ENCODE peak calls at places on chromosomes 2 and 18, in seven cellular contexts. A is sciatic nerve, D is NCI-H748 treated with DMSO at 0.1 percent for 48 hours, N is left ventricle myocardium superior, T is 8988T, U is NCI-H1694, K is A172. G is an unnamed sample.

GRCh38 chr2:36507408-36507812 is 90.6 kb downstream of the FEZ2 start:
- DNase-seq in A (no peak), D (peak; percentile 20), N (no peak), T (no peak), U (peak; percentile 24), K (peak; percentile 70), G (peak; percentile 35)

GRCh38 chr2:100893753-100894530 is 74.0 kb downstream of the NPAS2 start:
- DNase-seq in A (no peak), D (no peak), N (no peak), T (peak; percentile 56), U (no peak), K (peak; percentile 36), G (peak; percentile 28)

GRCh38 chr18:28411806-28412205 is 234.9 kb upstream of the CDH2 start:
- DNase-seq in A (no peak), D (no peak), N (peak; percentile 33), T (no peak), U (no peak), K (no peak), G (peak; percentile 57)

GRCh38 chr18:76553715-76554603 is 58.9 kb upstream of the ZNF516 start:
- DNase-seq in A (no peak), D (no peak), N (no peak), T (no peak), U (no peak), K (no peak), G (no peak)

GRCh38 chr2:44544991-44545390 is 183.2 kb downstream of the CAMKMT start:
- DNase-seq in A (no peak), D (no peak), N (no peak), T (no peak), U (no peak), K (no peak), G (no peak)

GRCh38 chr18:75350857-75351256 is 76.6 kb downstream of the SMIM21 start:
- DNase-seq in A (no peak), D (peak; percentile 59), N (no peak), T (no peak), U (no peak), K (no peak), G (no peak)

GRCh38 chr2:237931205-237931721 is 35.6 kb upstream of the UBE2F start:
- DNase-seq in A (peak; percentile 28), D (no peak), N (no peak), T (no peak), U (no peak), K (no peak), G (no peak)

GRCh38 chr2:12396699-12397098 is 320.0 kb upstream of the TRIB2 start:
- DNase-seq in A (no peak), D (no peak), N (no peak), T (no peak), U (no peak), K (no peak), G (no peak)

GRCh38 chr2:134124047-134124753 is 129.7 kb upstream of the MGAT5 start:
- DNase-seq in A (no peak), D (peak; percentile 58), N (no peak), T (no peak), U (peak; percentile 87), K (no peak), G (no peak)

GRCh38 chr2:224472137-224472536 is 70.2 kb upstream of the FAM124B start:
- DNase-seq in A (no peak), D (no peak), N (no peak), T (no peak), U (no peak), K (no peak), G (no peak)

G was measured in right cardiac atrium.